ENCODE peak calls at places on chromosomes 5 and 9, in nine cellular contexts. One of them, this sample, is unnamed.

GRCh38 chr9:112119225-112120045 is 55.7 kb downstream of the SUSD1 start:
- ATAC-seq in DND-41: no peak
- ATAC-seq in HepG2: peak
- ATAC-seq in pancreas: peak
- ATAC-seq in body of pancreas: peak
- ATAC-seq in upper lobe of right lung: peak
- ATAC-seq in lung: peak
- ATAC-seq in psoas muscle: no peak
- ATAC-seq in K562: no peak
- ATAC-seq in this sample: no peak

GRCh38 chr5:81750308-81751008 is 439 bp downstream of the SSBP2 start:
- ATAC-seq in DND-41: no peak
- ATAC-seq in HepG2: peak
- ATAC-seq in pancreas: no peak
- ATAC-seq in body of pancreas: peak
- ATAC-seq in upper lobe of right lung: peak
- ATAC-seq in lung: no peak
- ATAC-seq in psoas muscle: no peak
- ATAC-seq in K562: no peak
- ATAC-seq in this sample: peak

GRCh38 chr9:130526193-130526853 is 53.1 kb upstream of the FUBP3 start:
- ATAC-seq in DND-41: no peak
- ATAC-seq in HepG2: peak
- ATAC-seq in pancreas: no peak
- ATAC-seq in body of pancreas: no peak
- ATAC-seq in upper lobe of right lung: no peak
- ATAC-seq in lung: no peak
- ATAC-seq in psoas muscle: no peak
- ATAC-seq in K562: no peak
- ATAC-seq in this sample: no peak

GRCh38 chr5:164013077-164013670 is 507.8 kb downstream of the MAT2B start:
- ATAC-seq in DND-41: no peak
- ATAC-seq in HepG2: peak
- ATAC-seq in pancreas: peak
- ATAC-seq in body of pancreas: peak
- ATAC-seq in upper lobe of right lung: peak
- ATAC-seq in lung: peak
- ATAC-seq in psoas muscle: no peak
- ATAC-seq in K562: peak
- ATAC-seq in this sample: no peak

GRCh38 chr9:85522459-85523092 is 219.2 kb downstream of the AGTPBP1 start:
- ATAC-seq in DND-41: no peak
- ATAC-seq in HepG2: no peak
- ATAC-seq in pancreas: no peak
- ATAC-seq in body of pancreas: no peak
- ATAC-seq in upper lobe of right lung: peak
- ATAC-seq in lung: peak
- ATAC-seq in psoas muscle: peak
- ATAC-seq in K562: no peak
- ATAC-seq in this sample: peak

GRCh38 chr5:140216468-140217074 is 41.6 kb downstream of the CYSTM1 start:
- ATAC-seq in DND-41: no peak
- ATAC-seq in HepG2: no peak
- ATAC-seq in pancreas: peak
- ATAC-seq in body of pancreas: peak
- ATAC-seq in upper lobe of right lung: peak
- ATAC-seq in lung: no peak
- ATAC-seq in psoas muscle: no peak
- ATAC-seq in K562: peak
- ATAC-seq in this sample: no peak

GRCh38 chr5:69313428-69313827 is 19.2 kb downstream of the CCDC125 start:
- ATAC-seq in DND-41: no peak
- ATAC-seq in HepG2: no peak
- ATAC-seq in pancreas: no peak
- ATAC-seq in body of pancreas: no peak
- ATAC-seq in upper lobe of right lung: no peak
- ATAC-seq in lung: no peak
- ATAC-seq in psoas muscle: no peak
- ATAC-seq in K562: no peak
- ATAC-seq in this sample: no peak

GRCh38 chr9:85729882-85730281 is 11.9 kb downstream of the AGTPBP1 start:
- ATAC-seq in DND-41: no peak
- ATAC-seq in HepG2: no peak
- ATAC-seq in pancreas: no peak
- ATAC-seq in body of pancreas: no peak
- ATAC-seq in upper lobe of right lung: peak
- ATAC-seq in lung: no peak
- ATAC-seq in psoas muscle: no peak
- ATAC-seq in K562: no peak
- ATAC-seq in this sample: no peak

GRCh38 chr9:35790025-35790384 is 1.4 kb upstream of the NPR2 start:
- ATAC-seq in DND-41: peak
- ATAC-seq in HepG2: peak
- ATAC-seq in pancreas: no peak
- ATAC-seq in body of pancreas: no peak
- ATAC-seq in upper lobe of right lung: no peak
- ATAC-seq in lung: no peak
- ATAC-seq in psoas muscle: no peak
- ATAC-seq in K562: peak
- ATAC-seq in this sample: no peak

GRCh38 chr9:111915425-111915758 is 18.8 kb downstream of the UGCG start:
- ATAC-seq in DND-41: no peak
- ATAC-seq in HepG2: no peak
- ATAC-seq in pancreas: no peak
- ATAC-seq in body of pancreas: no peak
- ATAC-seq in upper lobe of right lung: no peak
- ATAC-seq in lung: no peak
- ATAC-seq in psoas muscle: no peak
- ATAC-seq in K562: no peak
- ATAC-seq in this sample: no peak

GRCh38 chr9:124839612-124840299 is 13.5 kb upstream of the WDR38 start:
- ATAC-seq in DND-41: peak
- ATAC-seq in HepG2: peak
- ATAC-seq in pancreas: peak
- ATAC-seq in body of pancreas: peak
- ATAC-seq in upper lobe of right lung: peak
- ATAC-seq in lung: no peak
- ATAC-seq in psoas muscle: peak
- ATAC-seq in K562: peak
- ATAC-seq in this sample: peak

GRCh38 chr9:7033091-7033490 is 275.3 kb downstream of the KDM4C start:
- ATAC-seq in DND-41: no peak
- ATAC-seq in HepG2: no peak
- ATAC-seq in pancreas: no peak
- ATAC-seq in body of pancreas: no peak
- ATAC-seq in upper lobe of right lung: no peak
- ATAC-seq in lung: no peak
- ATAC-seq in psoas muscle: no peak
- ATAC-seq in K562: no peak
- ATAC-seq in this sample: no peak

GRCh38 chr9:7028591-7028990 is 270.8 kb downstream of the KDM4C start:
- ATAC-seq in DND-41: no peak
- ATAC-seq in HepG2: no peak
- ATAC-seq in pancreas: no peak
- ATAC-seq in body of pancreas: no peak
- ATAC-seq in upper lobe of right lung: no peak
- ATAC-seq in lung: no peak
- ATAC-seq in psoas muscle: no peak
- ATAC-seq in K562: no peak
- ATAC-seq in this sample: no peak

GRCh38 chr9:7027996-7028395 is 270.2 kb downstream of the KDM4C start:
- ATAC-seq in DND-41: no peak
- ATAC-seq in HepG2: no peak
- ATAC-seq in pancreas: no peak
- ATAC-seq in body of pancreas: no peak
- ATAC-seq in upper lobe of right lung: no peak
- ATAC-seq in lung: no peak
- ATAC-seq in psoas muscle: no peak
- ATAC-seq in K562: no peak
- ATAC-seq in this sample: no peak

GRCh38 chr9:7033611-7034010 is 275.8 kb downstream of the KDM4C start:
- ATAC-seq in DND-41: no peak
- ATAC-seq in HepG2: no peak
- ATAC-seq in pancreas: no peak
- ATAC-seq in body of pancreas: no peak
- ATAC-seq in upper lobe of right lung: no peak
- ATAC-seq in lung: no peak
- ATAC-seq in psoas muscle: no peak
- ATAC-seq in K562: no peak
- ATAC-seq in this sample: no peak
- H3K4me3 ChIP-seq in DND-41: no peak
- H3K4me3 ChIP-seq in HepG2: no peak
- H3K4me3 ChIP-seq in pancreas: no peak
- H3K4me3 ChIP-seq in body of pancreas: no peak
- H3K4me3 ChIP-seq in upper lobe of right lung: no peak
- H3K4me3 ChIP-seq in lung: no peak
- H3K4me3 ChIP-seq in psoas muscle: no peak
- H3K4me3 ChIP-seq in K562: no peak
- H3K4me3 ChIP-seq in this sample: no peak

GRCh38 chr5:168315991-168316578 is 24.6 kb downstream of the WWC1 start:
- ATAC-seq in DND-41: no peak
- ATAC-seq in HepG2: peak
- ATAC-seq in pancreas: peak
- ATAC-seq in body of pancreas: peak
- ATAC-seq in upper lobe of right lung: peak
- ATAC-seq in lung: peak
- ATAC-seq in psoas muscle: no peak
- ATAC-seq in K562: no peak
- ATAC-seq in this sample: no peak

GRCh38 chr5:168314735-168315411 is 23.4 kb downstream of the WWC1 start:
- ATAC-seq in DND-41: no peak
- ATAC-seq in HepG2: peak
- ATAC-seq in pancreas: peak
- ATAC-seq in body of pancreas: peak
- ATAC-seq in upper lobe of right lung: peak
- ATAC-seq in lung: peak
- ATAC-seq in psoas muscle: no peak
- ATAC-seq in K562: no peak
- ATAC-seq in this sample: peak

GRCh38 chr5:168317096-168317520 is 25.7 kb downstream of the WWC1 start:
- ATAC-seq in DND-41: no peak
- ATAC-seq in HepG2: no peak
- ATAC-seq in pancreas: no peak
- ATAC-seq in body of pancreas: no peak
- ATAC-seq in upper lobe of right lung: peak
- ATAC-seq in lung: no peak
- ATAC-seq in psoas muscle: no peak
- ATAC-seq in K562: no peak
- ATAC-seq in this sample: no peak

GRCh38 chr5:168313596-168314204 is 22.3 kb downstream of the WWC1 start:
- ATAC-seq in DND-41: no peak
- ATAC-seq in HepG2: no peak
- ATAC-seq in pancreas: no peak
- ATAC-seq in body of pancreas: no peak
- ATAC-seq in upper lobe of right lung: no peak
- ATAC-seq in lung: no peak
- ATAC-seq in psoas muscle: no peak
- ATAC-seq in K562: no peak
- ATAC-seq in this sample: no peak

DNA sequence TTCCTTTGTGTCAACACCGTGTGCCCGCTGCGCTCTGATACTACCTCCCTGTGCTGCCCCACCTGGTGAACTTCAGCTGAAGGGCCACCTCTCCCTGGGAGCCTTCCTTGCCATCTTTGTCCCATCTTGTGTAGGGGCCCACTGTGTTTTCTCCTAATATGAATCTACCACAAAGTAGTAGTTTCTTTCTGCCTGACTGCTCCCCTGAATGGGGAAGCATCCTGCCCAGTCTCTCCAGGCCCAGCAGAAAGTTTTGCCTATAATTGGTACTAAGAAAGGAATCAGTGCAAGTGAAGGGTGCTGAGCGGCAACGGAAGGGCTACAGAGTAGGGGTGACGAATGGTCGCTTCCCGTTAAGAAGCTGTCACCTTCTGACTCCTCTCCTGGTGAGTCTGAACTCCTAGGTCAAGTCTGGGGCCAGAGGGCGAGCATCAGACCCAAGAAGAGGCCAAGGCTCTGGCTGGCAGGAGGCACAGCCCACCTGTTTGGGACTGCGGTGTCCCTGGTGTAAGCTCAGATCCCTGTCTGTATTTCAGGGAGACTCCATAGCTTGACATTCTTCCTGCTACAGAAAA is 24.1 kb downstream of the WWC1 start:
- ATAC-seq in DND-41: no peak
- ATAC-seq in HepG2: peak
- ATAC-seq in pancreas: peak
- ATAC-seq in body of pancreas: no peak
- ATAC-seq in upper lobe of right lung: no peak
- ATAC-seq in lung: no peak
- ATAC-seq in psoas muscle: no peak
- ATAC-seq in K562: no peak
- ATAC-seq in this sample: no peak
- H3K27ac ChIP-seq in DND-41: no peak
- H3K27ac ChIP-seq in HepG2: peak
- H3K27ac ChIP-seq in pancreas: peak
- H3K27ac ChIP-seq in body of pancreas: peak
- H3K27ac ChIP-seq in upper lobe of right lung: peak
- H3K27ac ChIP-seq in lung: peak
- H3K27ac ChIP-seq in psoas muscle: no peak
- H3K27ac ChIP-seq in K562: no peak
- H3K27ac ChIP-seq in this sample: no peak

GRCh38 chr9:37121881-37122280 is 1.5 kb downstream of the ZCCHC7 start:
- ATAC-seq in DND-41: no peak
- ATAC-seq in HepG2: no peak
- ATAC-seq in pancreas: no peak
- ATAC-seq in body of pancreas: no peak
- ATAC-seq in upper lobe of right lung: no peak
- ATAC-seq in lung: no peak
- ATAC-seq in psoas muscle: no peak
- ATAC-seq in K562: no peak
- ATAC-seq in this sample: no peak
- H3K4me3 ChIP-seq in DND-41: peak
- H3K4me3 ChIP-seq in HepG2: peak
- H3K4me3 ChIP-seq in pancreas: no peak
- H3K4me3 ChIP-seq in body of pancreas: no peak
- H3K4me3 ChIP-seq in upper lobe of right lung: peak
- H3K4me3 ChIP-seq in lung: no peak
- H3K4me3 ChIP-seq in psoas muscle: peak
- H3K4me3 ChIP-seq in K562: peak
- H3K4me3 ChIP-seq in this sample: no peak

GRCh38 chr5:137310051-137310730 is 188.9 kb downstream of the SPOCK1 start:
- ATAC-seq in DND-41: no peak
- ATAC-seq in HepG2: no peak
- ATAC-seq in pancreas: no peak
- ATAC-seq in body of pancreas: no peak
- ATAC-seq in upper lobe of right lung: no peak
- ATAC-seq in lung: no peak
- ATAC-seq in psoas muscle: no peak
- ATAC-seq in K562: no peak
- ATAC-seq in this sample: peak
- H3K27ac ChIP-seq in DND-41: no peak
- H3K27ac ChIP-seq in HepG2: no peak
- H3K27ac ChIP-seq in pancreas: no peak
- H3K27ac ChIP-seq in body of pancreas: no peak
- H3K27ac ChIP-seq in upper lobe of right lung: no peak
- H3K27ac ChIP-seq in lung: no peak
- H3K27ac ChIP-seq in psoas muscle: no peak
- H3K27ac ChIP-seq in K562: no peak
- H3K27ac ChIP-seq in this sample: no peak

This sample was measured in gastroesophageal sphincter.